ENCODE peak calls at places on chromosomes 5 and 9, in seven cellular contexts. One of them, this sample, is unnamed.
A peak's percentile ranks its signal among the peaks of the same experiment; 100 is the strongest.

GRCh38 chr9:125204477-125204876 is 4.1 kb downstream of the RABEPK start:
- DNase-seq in MCF 10A: no peak
- DNase-seq in activated CD4-positive, alpha-beta T cell treated with anti-CD3 and anti-CD28 coated beads, Interleukin-2, amount 10 ng/mL, durations not matched to agents 7 days and 5 days: no peak
- DNase-seq in fibroblast of the aortic adventitia: no peak
- DNase-seq in HuH-7.5: no peak
- DNase-seq in tibial nerve: no peak
- DNase-seq in HFF-Myc: no peak
- DNase-seq in this sample: no peak

GRCh38 chr9:101465330-101465915 is 29.8 kb upstream of the ALDOB start:
- DNase-seq in HFF-Myc: peak; percentile 88
- DNase-seq in HuH-7.5: peak; percentile 38
- DNase-seq in activated CD4-positive, alpha-beta T cell treated with anti-CD3 and anti-CD28 coated beads, Interleukin-2, amount 10 ng/mL, durations not matched to agents 7 days and 5 days: no peak
- DNase-seq in tibial nerve: no peak
- DNase-seq in fibroblast of the aortic adventitia: peak; percentile 82
- DNase-seq in MCF 10A: peak; percentile 94
- DNase-seq in this sample: no peak

GRCh38 chr9:120783611-120784047 is 9.6 kb downstream of the FBXW2 start:
- DNase-seq in HuH-7.5: no peak
- DNase-seq in MCF 10A: peak; percentile 59
- DNase-seq in tibial nerve: no peak
- DNase-seq in fibroblast of the aortic adventitia: peak; percentile 62
- DNase-seq in HFF-Myc: no peak
- DNase-seq in activated CD4-positive, alpha-beta T cell treated with anti-CD3 and anti-CD28 coated beads, Interleukin-2, amount 10 ng/mL, durations not matched to agents 7 days and 5 days: no peak
- DNase-seq in this sample: no peak

GRCh38 chr5:135031146-135031812 is 2.7 kb downstream of the PITX1 start:
- DNase-seq in MCF 10A: no peak
- DNase-seq in activated CD4-positive, alpha-beta T cell treated with anti-CD3 and anti-CD28 coated beads, Interleukin-2, amount 10 ng/mL, durations not matched to agents 7 days and 5 days: no peak
- DNase-seq in tibial nerve: no peak
- DNase-seq in fibroblast of the aortic adventitia: no peak
- DNase-seq in HuH-7.5: no peak
- DNase-seq in HFF-Myc: no peak
- DNase-seq in this sample: no peak

GRCh38 chr5:82386576-82386975 is 108.4 kb upstream of the RPS23 start:
- DNase-seq in activated CD4-positive, alpha-beta T cell treated with anti-CD3 and anti-CD28 coated beads, Interleukin-2, amount 10 ng/mL, durations not matched to agents 7 days and 5 days: no peak
- DNase-seq in tibial nerve: no peak
- DNase-seq in HuH-7.5: no peak
- DNase-seq in MCF 10A: no peak
- DNase-seq in HFF-Myc: no peak
- DNase-seq in fibroblast of the aortic adventitia: no peak
- DNase-seq in this sample: no peak

GRCh38 chr5:14076566-14076965 is 66.6 kb upstream of the TRIO start:
- DNase-seq in fibroblast of the aortic adventitia: no peak
- DNase-seq in activated CD4-positive, alpha-beta T cell treated with anti-CD3 and anti-CD28 coated beads, Interleukin-2, amount 10 ng/mL, durations not matched to agents 7 days and 5 days: no peak
- DNase-seq in tibial nerve: no peak
- DNase-seq in HFF-Myc: no peak
- DNase-seq in HuH-7.5: no peak
- DNase-seq in MCF 10A: no peak
- DNase-seq in this sample: no peak

GRCh38 chr9:131273791-131274673 is 2.3 kb downstream of the FAM78A start:
- DNase-seq in tibial nerve: no peak
- DNase-seq in activated CD4-positive, alpha-beta T cell treated with anti-CD3 and anti-CD28 coated beads, Interleukin-2, amount 10 ng/mL, durations not matched to agents 7 days and 5 days: peak; percentile 41
- DNase-seq in fibroblast of the aortic adventitia: no peak
- DNase-seq in HuH-7.5: no peak
- DNase-seq in HFF-Myc: no peak
- DNase-seq in MCF 10A: no peak
- DNase-seq in this sample: no peak

GRCh38 chr9:122822056-122822455 is 6.3 kb downstream of the PDCL start:
- DNase-seq in HuH-7.5: no peak
- DNase-seq in activated CD4-positive, alpha-beta T cell treated with anti-CD3 and anti-CD28 coated beads, Interleukin-2, amount 10 ng/mL, durations not matched to agents 7 days and 5 days: no peak
- DNase-seq in MCF 10A: no peak
- DNase-seq in fibroblast of the aortic adventitia: no peak
- DNase-seq in tibial nerve: no peak
- DNase-seq in HFF-Myc: no peak
- DNase-seq in this sample: no peak

GRCh38 chr9:21505425-21506179 is 23.5 kb upstream of the IFNE start:
- DNase-seq in activated CD4-positive, alpha-beta T cell treated with anti-CD3 and anti-CD28 coated beads, Interleukin-2, amount 10 ng/mL, durations not matched to agents 7 days and 5 days: no peak
- DNase-seq in tibial nerve: no peak
- DNase-seq in MCF 10A: peak; percentile 17
- DNase-seq in fibroblast of the aortic adventitia: no peak
- DNase-seq in HuH-7.5: no peak
- DNase-seq in HFF-Myc: no peak
- DNase-seq in this sample: no peak

GRCh38 chr5:76291305-76292077 is 111.6 kb upstream of the IQGAP2 start:
- DNase-seq in HFF-Myc: no peak
- DNase-seq in MCF 10A: peak; percentile 29
- DNase-seq in tibial nerve: no peak
- DNase-seq in activated CD4-positive, alpha-beta T cell treated with anti-CD3 and anti-CD28 coated beads, Interleukin-2, amount 10 ng/mL, durations not matched to agents 7 days and 5 days: no peak
- DNase-seq in fibroblast of the aortic adventitia: no peak
- DNase-seq in HuH-7.5: no peak
- DNase-seq in this sample: no peak

GRCh38 chr9:79257215-79257614 is 314.6 kb upstream of the TLE4 start:
- DNase-seq in activated CD4-positive, alpha-beta T cell treated with anti-CD3 and anti-CD28 coated beads, Interleukin-2, amount 10 ng/mL, durations not matched to agents 7 days and 5 days: no peak
- DNase-seq in tibial nerve: no peak
- DNase-seq in HuH-7.5: no peak
- DNase-seq in MCF 10A: no peak
- DNase-seq in HFF-Myc: no peak
- DNase-seq in fibroblast of the aortic adventitia: no peak
- DNase-seq in this sample: no peak

GRCh38 chr9:124800306-124801259 is 23.6 kb downstream of the OLFML2A start:
- DNase-seq in activated CD4-positive, alpha-beta T cell treated with anti-CD3 and anti-CD28 coated beads, Interleukin-2, amount 10 ng/mL, durations not matched to agents 7 days and 5 days: no peak
- DNase-seq in HuH-7.5: no peak
- DNase-seq in tibial nerve: no peak
- DNase-seq in MCF 10A: peak; percentile 45
- DNase-seq in HFF-Myc: no peak
- DNase-seq in fibroblast of the aortic adventitia: no peak
- DNase-seq in this sample: peak; percentile 63

GRCh38 chr9:33082538-33083326 is 6.3 kb upstream of the SMU1 start:
- DNase-seq in MCF 10A: no peak
- DNase-seq in HFF-Myc: no peak
- DNase-seq in activated CD4-positive, alpha-beta T cell treated with anti-CD3 and anti-CD28 coated beads, Interleukin-2, amount 10 ng/mL, durations not matched to agents 7 days and 5 days: peak; percentile 23
- DNase-seq in fibroblast of the aortic adventitia: no peak
- DNase-seq in tibial nerve: no peak
- DNase-seq in HuH-7.5: no peak
- DNase-seq in this sample: no peak